ENCODE peak calls at places on chromosomes 5 and 9, in nine cellular contexts. L is endothelial cell of umbilical vein, W is dorsolateral prefrontal cortex, H is cardiac fibroblast, X is GM06990, Y is OCI-LY7, U is BJ, D is fibroblast of mammary gland, M is AG09309. V is an unnamed sample.

GRCh38 chr5:32852535-32852934 is 141.4 kb downstream of the NPR3 start:
- DNase-seq in L (no peak), W (no peak), H (peak), X (no peak), Y (no peak), U (no peak), D (peak), M (no peak), V (peak)

GRCh38 chr9:21993893-21994525 is at the start of gene CDKN2A:
- DNase-seq in L (peak), W (no peak), H (peak), X (peak), Y (peak), U (no peak), D (no peak), M (no peak), V (no peak)

GRCh38 chr9:13513710-13514444 is 234.4 kb upstream of the MPDZ start:
- DNase-seq in L (peak), W (no peak), H (peak), X (no peak), Y (no peak), U (peak), D (no peak), M (no peak), V (no peak)

GRCh38 chr9:21968331-21969010 is 25.7 kb downstream of the CDKN2A start:
- DNase-seq in L (peak), W (no peak), H (peak), X (no peak), Y (no peak), U (no peak), D (no peak), M (no peak), V (no peak)

GRCh38 chr5:151673421-151673820 is 13.3 kb downstream of the SPARC start:
- DNase-seq in L (peak), W (no peak), H (peak), X (no peak), Y (no peak), U (no peak), D (no peak), M (no peak), V (no peak)

GRCh38 chr5:79743846-79744605 is 54.4 kb downstream of the CMYA5 start:
- DNase-seq in L (no peak), W (no peak), H (no peak), X (no peak), Y (no peak), U (no peak), D (no peak), M (no peak), V (no peak)

GRCh38 chr5:153749941-153750340 is 259.5 kb downstream of the GRIA1 start:
- DNase-seq in L (no peak), W (peak), H (no peak), X (no peak), Y (no peak), U (no peak), D (peak), M (no peak), V (no peak)

GRCh38 chr5:124741711-124742496 is 4.5 kb downstream of the ZNF608 start:
- DNase-seq in L (peak), W (no peak), H (peak), X (no peak), Y (peak), U (no peak), D (peak), M (no peak), V (peak)

GRCh38 chr9:16825364-16825763 is 45.1 kb downstream of the BNC2 start:
- DNase-seq in L (no peak), W (no peak), H (peak), X (no peak), Y (no peak), U (peak), D (peak), M (peak), V (no peak)

GRCh38 chr9:16821344-16821743 is 49.1 kb downstream of the BNC2 start:
- DNase-seq in L (no peak), W (no peak), H (no peak), X (no peak), Y (no peak), U (no peak), D (no peak), M (no peak), V (no peak)

GRCh38 chr9:16828335-16829281 is 41.9 kb downstream of the BNC2 start:
- DNase-seq in L (peak), W (no peak), H (peak), X (no peak), Y (no peak), U (peak), D (peak), M (no peak), V (no peak)

GRCh38 chr9:16824545-16825041 is 45.9 kb downstream of the BNC2 start:
- DNase-seq in L (peak), W (no peak), H (peak), X (no peak), Y (no peak), U (no peak), D (peak), M (peak), V (no peak)

DNA sequence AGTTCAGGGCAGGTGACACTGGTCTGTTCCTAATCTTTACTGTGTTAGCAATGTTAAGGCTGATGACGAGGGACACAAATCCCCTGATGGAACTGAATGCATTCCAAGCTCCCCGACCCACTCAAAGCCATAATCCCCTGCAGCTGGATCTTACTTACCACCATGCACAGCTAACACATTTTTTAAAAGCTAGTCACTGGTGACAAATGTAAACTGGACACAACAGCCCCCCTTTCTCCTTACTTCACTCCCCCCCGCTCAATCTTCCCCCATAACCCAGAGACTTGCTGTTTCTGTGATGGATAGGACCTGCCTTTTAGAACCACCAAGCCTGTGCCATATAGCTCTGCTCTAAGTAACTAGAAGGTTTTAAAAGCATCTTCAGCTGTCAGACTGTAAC is 44.5 kb downstream of the BNC2 start:
- DNase-seq in L (no peak), W (no peak), H (peak), X (no peak), Y (no peak), U (peak), D (peak), M (peak), V (no peak)
- H3K4me3 ChIP-seq in L (no peak), W (no peak), H (no peak), X (no peak), Y (no peak), U (no peak), D (peak), M (no peak), V (no peak)

GRCh38 chr9:70441622-70442021 is 27.2 kb upstream of the KLF9 start:
- DNase-seq in L (no peak), W (no peak), H (no peak), X (no peak), Y (no peak), U (no peak), D (no peak), M (no peak), V (no peak)
- TF ChIP-seq CTCF in L (no peak), W (no peak), H (no peak), X (no peak), Y (no peak), U (no peak), D (no peak), M (no peak), V (no peak)

GRCh38 chr5:98775246-98775961 is 1.9 kb downstream of the RGMB start:
- DNase-seq in L (no peak), W (no peak), H (no peak), X (no peak), Y (no peak), U (no peak), D (no peak), M (no peak), V (no peak)
- H3K4me3 ChIP-seq in L (peak), W (peak), H (peak), X (peak), Y (peak), U (peak), D (peak), M (peak), V (peak)

GRCh38 chr5:167987490-167988270 is 303.8 kb upstream of the WWC1 start:
- DNase-seq in L (no peak), W (no peak), H (no peak), X (no peak), Y (no peak), U (no peak), D (no peak), M (no peak), V (no peak)
- TF ChIP-seq CTCF in L (no peak), W (no peak), H (no peak), X (no peak), Y (no peak), U (no peak), D (no peak), M (no peak), V (no peak)

GRCh38 chr5:171418316-171418981 is 998 bp upstream of the FGF18 start:
- DNase-seq in L (peak), W (peak), H (peak), X (peak), Y (peak), U (peak), D (peak), M (peak), V (no peak)
- H3K4me3 ChIP-seq in L (peak), W (peak), H (peak), X (peak), Y (peak), U (peak), D (peak), M (peak), V (peak)

GRCh38 chr9:7402704-7403389 is 396.7 kb downstream of the DMAC1 start:
- DNase-seq in L (no peak), W (no peak), H (peak), X (no peak), Y (no peak), U (peak), D (peak), M (peak), V (no peak)

GRCh38 chr9:7408845-7409244 is 390.7 kb downstream of the DMAC1 start:
- DNase-seq in L (no peak), W (no peak), H (no peak), X (no peak), Y (no peak), U (no peak), D (no peak), M (no peak), V (no peak)

GRCh38 chr9:7403839-7404238 is 395.7 kb downstream of the DMAC1 start:
- DNase-seq in L (no peak), W (no peak), H (no peak), X (no peak), Y (no peak), U (no peak), D (no peak), M (no peak), V (no peak)

GRCh38 chr9:7407246-7407645 is 392.3 kb downstream of the DMAC1 start:
- DNase-seq in L (no peak), W (no peak), H (no peak), X (no peak), Y (no peak), U (no peak), D (no peak), M (no peak), V (no peak)

DNA sequence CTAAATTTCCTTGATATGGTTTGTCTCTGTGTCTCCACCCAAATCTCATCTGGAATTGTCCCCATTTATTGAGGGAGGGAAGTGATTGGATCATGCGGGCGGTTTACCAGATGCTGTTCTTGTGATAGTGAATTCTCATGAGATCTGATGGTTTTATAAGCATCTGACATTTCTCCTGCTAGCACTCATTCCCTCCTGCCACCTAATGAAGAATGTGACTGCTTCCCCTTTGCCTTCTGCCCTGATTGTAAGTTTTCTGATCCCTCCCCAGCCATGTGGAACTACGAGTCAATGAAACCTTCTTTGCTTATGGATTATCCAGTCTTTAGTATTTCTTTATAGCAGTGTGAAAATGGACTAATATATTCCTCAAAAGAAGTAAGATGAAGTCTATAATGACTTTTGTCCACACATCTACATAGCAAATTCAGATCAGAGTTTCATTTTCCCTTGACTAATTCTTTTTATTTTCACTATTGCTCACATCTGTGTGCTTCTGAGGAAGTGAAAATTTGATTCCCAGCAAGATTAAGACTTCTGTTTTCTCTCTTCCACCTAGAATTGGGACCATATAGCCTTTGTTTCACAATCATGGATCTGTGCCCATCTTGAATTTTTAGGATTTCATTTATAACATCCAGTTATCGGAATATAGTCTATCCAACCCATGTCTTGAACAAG is 393.5 kb downstream of the DMAC1 start:
- DNase-seq in L (no peak), W (no peak), H (no peak), X (peak), Y (no peak), U (no peak), D (no peak), M (no peak), V (no peak)
- TF ChIP-seq CTCF in L (no peak), W (no peak), H (no peak), X (no peak), Y (no peak), U (no peak), D (no peak), M (no peak), V (no peak)